ENCODE peak calls at places on chromosomes 2 and 18, in nine cellular contexts. I is esophagus squamous epithelium, H is mammary epithelial cell, U is uterus, O is Peyer's patch, K is lung, Z is endothelial cell of umbilical vein, R is body of pancreas, J is psoas muscle. Q is an unnamed sample. For H3K36me3, the result is how much of the 10 kb centered on the place peaks cover.

GRCh38 chr18:23330423-23330822 is 122.7 kb upstream of the RIOK3 start:
- DNase-seq in I (no peak), H (no peak), U (no peak), O (peak), K (no peak), Z (no peak), R (no peak), J (no peak), Q (no peak)

GRCh38 chr2:46480562-46480961 is 1.2 kb downstream of the TMEM247 start:
- DNase-seq in I (no peak), H (no peak), U (no peak), O (no peak), K (no peak), Z (no peak), R (no peak), J (no peak), Q (no peak)

GRCh38 chr2:72755647-72756423 is 70.0 kb downstream of the EXOC6B start:
- DNase-seq in I (no peak), H (peak), U (peak), O (no peak), K (no peak), Z (peak), R (peak), J (no peak), Q (no peak)

GRCh38 chr18:49838381-49838780 is 25.0 kb upstream of the ACAA2 start:
- DNase-seq in I (no peak), H (no peak), U (no peak), O (no peak), K (no peak), Z (no peak), R (no peak), J (no peak), Q (no peak)

GRCh38 chr2:224885836-224886547 is 156.3 kb downstream of the DOCK10 start:
- DNase-seq in I (no peak), H (peak), U (no peak), O (no peak), K (no peak), Z (peak), R (no peak), J (no peak), Q (no peak)

GRCh38 chr2:43898134-43898957 is 59.6 kb downstream of the ABCG8 start:
- DNase-seq in I (no peak), H (no peak), U (no peak), O (peak), K (peak), Z (no peak), R (peak), J (no peak), Q (peak)

GRCh38 chr2:127651987-127652550 is 6.1 kb downstream of the GPR17 start:
- DNase-seq in I (no peak), H (no peak), U (peak), O (no peak), K (no peak), Z (no peak), R (peak), J (peak), Q (peak)

GRCh38 chr2:127143851-127144782 is 37.2 kb upstream of the BIN1 start:
- DNase-seq in I (no peak), H (peak), U (no peak), O (no peak), K (no peak), Z (peak), R (no peak), J (no peak), Q (no peak)

GRCh38 chr2:72972744-72973535 is 55.6 kb downstream of the EMX1 start:
- DNase-seq in I (no peak), H (no peak), U (no peak), O (no peak), K (no peak), Z (no peak), R (no peak), J (no peak), Q (no peak)

GRCh38 chr2:21715865-21716264 is 592.1 kb downstream of the TDRD15 start:
- DNase-seq in I (no peak), H (no peak), U (no peak), O (no peak), K (no peak), Z (no peak), R (no peak), J (no peak), Q (no peak)

GRCh38 chr18:8684577-8684976 is 20.8 kb upstream of the MTCL1 start:
- DNase-seq in I (no peak), H (no peak), U (no peak), O (no peak), K (no peak), Z (no peak), R (no peak), J (no peak), Q (no peak)

GRCh38 chr2:109557309-109557708 is 56.5 kb downstream of the SEPTIN10 start:
- DNase-seq in I (no peak), H (no peak), U (no peak), O (no peak), K (no peak), Z (no peak), R (no peak), J (no peak), Q (no peak)

GRCh38 chr2:214497489-214497888 is 86.6 kb downstream of the VWC2L start:
- DNase-seq in I (no peak), H (no peak), U (no peak), O (no peak), K (no peak), Z (no peak), R (no peak), J (no peak), Q (no peak)

GRCh38 chr2:84894758-84895520 is 10.5 kb upstream of the TMSB10 start:
- DNase-seq in I (no peak), H (peak), U (no peak), O (peak), K (no peak), Z (peak), R (no peak), J (no peak), Q (no peak)

GRCh38 chr2:80971-81736 is 34.8 kb upstream of the FAM110C start:
- DNase-seq in I (no peak), H (no peak), U (no peak), O (no peak), K (no peak), Z (no peak), R (peak), J (no peak), Q (no peak)

GRCh38 chr18:73881396-73881795 is 266.2 kb downstream of the FBXO15 start:
- DNase-seq in I (no peak), H (no peak), U (no peak), O (no peak), K (no peak), Z (no peak), R (no peak), J (no peak), Q (no peak)

GRCh38 chr2:191013617-191013875 is 425 bp downstream of the STAT1 start:
- DNase-seq in I (no peak), H (no peak), U (no peak), O (no peak), K (no peak), Z (no peak), R (no peak), J (no peak), Q (no peak)

GRCh38 chr2:62814132-62814531 is 108.6 kb downstream of the EHBP1 start:
- DNase-seq in I (no peak), H (peak), U (peak), O (no peak), K (no peak), Z (no peak), R (peak), J (no peak), Q (no peak)

GRCh38 chr18:61579581-61579980 is 246.4 kb downstream of the CDH20 start:
- DNase-seq in I (no peak), H (no peak), U (no peak), O (no peak), K (no peak), Z (peak), R (no peak), J (no peak), Q (no peak)

GRCh38 chr18:61583548-61583947 is 250.3 kb downstream of the CDH20 start:
- DNase-seq in I (no peak), H (no peak), U (no peak), O (no peak), K (no peak), Z (no peak), R (no peak), J (no peak), Q (no peak)

GRCh38 chr18:61581578-61582204 is 248.5 kb downstream of the CDH20 start:
- DNase-seq in I (no peak), H (peak), U (peak), O (peak), K (peak), Z (peak), R (peak), J (peak), Q (peak)

GRCh38 chr18:61580061-61580460 is 246.8 kb downstream of the CDH20 start:
- DNase-seq in I (no peak), H (no peak), U (no peak), O (no peak), K (no peak), Z (no peak), R (no peak), J (no peak), Q (no peak)

GRCh38 chr18:61582205-61582710 is 249.0 kb downstream of the CDH20 start:
- DNase-seq in I (no peak), H (no peak), U (no peak), O (no peak), K (no peak), Z (no peak), R (peak), J (no peak), Q (no peak)
- TF ChIP-seq CTCF in I (no peak), H (no peak), U (no peak), O (no peak), K (no peak), Z (no peak), R (no peak), J (no peak), Q (no peak)

GRCh38 chr18:62226047-62226446 is 39.0 kb downstream of the RELCH start:
- DNase-seq in I (no peak), H (no peak), U (no peak), O (no peak), K (no peak), Z (no peak), R (no peak), J (no peak), Q (no peak)
- H3K36me3 ChIP-seq in I (half or more), H (under half), U (under half), O (half or more), K (under half), Z (under half), R (under half), J (half or more), Q (under half)

GRCh38 chr2:101204400-101205095 is 48.1 kb upstream of the CNOT11 start:
- DNase-seq in I (no peak), H (no peak), U (no peak), O (no peak), K (no peak), Z (no peak), R (no peak), J (no peak), Q (no peak)
- TF ChIP-seq CTCF in I (no peak), H (peak), U (no peak), O (no peak), K (no peak), Z (no peak), R (no peak), J (no peak), Q (no peak)

DNA sequence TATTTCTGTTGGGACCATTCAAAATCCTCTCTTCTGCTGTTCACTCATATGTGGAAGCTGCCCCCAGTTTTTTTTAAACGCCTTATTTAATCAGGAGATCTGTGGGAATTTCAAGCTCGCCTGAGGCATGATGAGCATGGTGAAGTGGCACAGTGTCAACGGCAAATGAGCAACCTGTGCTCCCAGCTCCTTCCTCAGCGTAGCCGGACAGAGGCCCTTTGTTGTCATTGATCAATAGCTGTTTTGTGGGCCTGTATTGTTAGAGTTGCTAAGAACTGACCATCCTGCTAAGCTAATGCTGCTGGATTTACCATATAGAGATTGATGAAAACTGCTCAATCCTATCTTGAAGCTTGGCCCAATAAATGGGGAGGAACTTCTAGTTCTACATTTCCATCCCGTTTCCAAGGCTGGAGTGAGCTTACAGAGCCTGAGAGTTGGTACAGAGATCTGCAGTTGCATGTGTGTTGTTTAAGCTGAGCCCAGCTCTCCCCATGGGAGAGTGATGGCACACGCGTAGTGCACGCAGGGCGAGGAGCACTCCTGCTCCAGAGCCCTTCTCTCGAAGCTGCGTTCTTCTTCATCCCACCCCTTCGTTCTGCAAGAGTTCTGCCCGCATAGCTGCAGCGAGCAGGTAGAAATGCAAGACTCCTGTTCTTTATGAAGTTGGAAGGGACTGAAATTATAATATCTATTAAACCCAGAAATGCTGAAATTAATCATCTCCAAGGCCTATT is 108.8 kb downstream of the RTN4 start:
- DNase-seq in I (no peak), H (peak), U (no peak), O (no peak), K (no peak), Z (no peak), R (no peak), J (no peak), Q (no peak)
- H3K36me3 ChIP-seq in I (under half), H (under half), U (under half), O (under half), K (under half), Z (under half), R (under half), J (under half), Q (under half)

GRCh38 chr2:180359522-180360282 is 352.6 kb upstream of the CWC22 start:
- DNase-seq in I (no peak), H (peak), U (no peak), O (peak), K (no peak), Z (no peak), R (peak), J (no peak), Q (no peak)
- TF ChIP-seq CTCF in I (no peak), H (peak), U (no peak), O (no peak), K (no peak), Z (peak), R (peak), J (no peak), Q (no peak)

GRCh38 chr2:25744055-25744454 is 70.7 kb upstream of the DTNB start:
- DNase-seq in I (no peak), H (no peak), U (no peak), O (no peak), K (no peak), Z (no peak), R (no peak), J (no peak), Q (no peak)

GRCh38 chr2:25749676-25750075 is 76.3 kb upstream of the DTNB start:
- DNase-seq in I (no peak), H (no peak), U (no peak), O (no peak), K (no peak), Z (no peak), R (no peak), J (no peak), Q (no peak)
- H3K36me3 ChIP-seq in I (half or more), H (under half), U (under half), O (half or more), K (under half), Z (under half), R (under half), J (half or more), Q (under half)

GRCh38 chr2:36963734-36964133 is 2.6 kb downstream of the STRN start:
- DNase-seq in I (no peak), H (no peak), U (no peak), O (no peak), K (no peak), Z (no peak), R (no peak), J (no peak), Q (no peak)
- TF ChIP-seq CTCF in I (no peak), H (no peak), U (no peak), O (no peak), K (no peak), Z (no peak), R (no peak), J (no peak), Q (no peak)

DNA sequence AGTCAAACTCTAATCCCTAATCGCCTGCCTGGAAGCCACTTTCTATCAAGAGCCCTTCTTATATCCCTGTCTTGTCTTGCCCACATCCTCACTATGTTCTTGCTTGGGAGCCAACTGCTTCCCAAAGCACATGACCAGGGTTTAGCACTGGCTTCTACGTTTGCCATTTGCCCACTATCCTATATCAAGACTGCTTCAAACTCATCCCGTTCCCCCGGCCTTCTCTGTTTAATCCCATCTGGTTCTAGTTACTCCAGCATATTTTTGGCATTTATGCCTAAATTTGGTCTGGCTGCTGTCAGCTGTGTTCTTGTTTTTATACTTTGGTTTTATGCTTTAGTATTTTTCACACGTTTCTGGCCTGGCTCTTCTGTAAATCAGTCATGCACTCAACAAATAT is 40.2 kb downstream of the POLR1A start:
- DNase-seq in I (no peak), H (no peak), U (peak), O (no peak), K (no peak), Z (no peak), R (no peak), J (no peak), Q (no peak)
- H3K36me3 ChIP-seq in I (half or more), H (half or more), U (under half), O (half or more), K (half or more), Z (under half), R (under half), J (half or more), Q (under half)

GRCh38 chr2:119366649-119367471 is at the start of the genes C2orf76 and DBI:
- DNase-seq in I (peak), H (peak), U (peak), O (peak), K (peak), Z (peak), R (peak), J (peak), Q (peak)
- TF ChIP-seq CTCF in I (no peak), H (no peak), U (no peak), O (no peak), K (no peak), Z (no peak), R (no peak), J (no peak), Q (no peak)

Q was measured in mucosa of descending colon.